ENCODE peak calls at places on chromosomes 2 and 18, in five cellular contexts. U, M, J, H and B are unnamed samples.

GRCh38 chr2:157466764-157467163 is 22.9 kb upstream of the CYTIP start:
- DNase-seq in U (no peak), M (no peak), J (no peak), H (no peak), B (no peak)

GRCh38 chr2:147416099-147416498 is 428.7 kb upstream of the ACVR2A start:
- DNase-seq in U (no peak), M (no peak), J (no peak), H (no peak), B (no peak)

GRCh38 chr18:56576826-56577573 is 61.4 kb downstream of the TXNL1 start:
- DNase-seq in U (no peak), M (no peak), J (peak), H (no peak), B (peak)

GRCh38 chr2:46893231-46893943 is 22.2 kb downstream of the MCFD2 start:
- DNase-seq in U (no peak), M (no peak), J (peak), H (no peak), B (no peak)

GRCh38 chr2:232073031-232073430 is 111.5 kb downstream of the DIS3L2 start:
- DNase-seq in U (no peak), M (no peak), J (no peak), H (no peak), B (no peak)

GRCh38 chr18:13611616-13612110 is 114.7 kb downstream of the FAM210A start:
- DNase-seq in U (peak), M (peak), J (peak), H (no peak), B (peak)

GRCh38 chr2:105755895-105756294 is 11.2 kb downstream of the NCK2 start:
- DNase-seq in U (no peak), M (no peak), J (no peak), H (no peak), B (no peak)

GRCh38 chr2:74399785-74400184 is 19.7 kb upstream of the DCTN1 start:
- DNase-seq in U (no peak), M (no peak), J (peak), H (no peak), B (peak)

GRCh38 chr2:190759749-190760213 is 110.9 kb downstream of the NAB1 start:
- DNase-seq in U (no peak), M (no peak), J (peak), H (no peak), B (no peak)

GRCh38 chr2:151097118-151097517 is 164.5 kb downstream of the RBM43 start:
- DNase-seq in U (no peak), M (no peak), J (peak), H (no peak), B (no peak)

GRCh38 chr2:170813611-170814550 is 2.8 kb upstream of the GAD1 start:
- DNase-seq in U (peak), M (peak), J (peak), H (peak), B (peak)

GRCh38 chr2:604826-605524 is 72.2 kb downstream of the TMEM18 start:
- DNase-seq in U (no peak), M (no peak), J (no peak), H (no peak), B (peak)

GRCh38 chr2:160305081-160305750 is 105.1 kb upstream of the ITGB6 start:
- DNase-seq in U (no peak), M (no peak), J (peak), H (no peak), B (no peak)

GRCh38 chr2:36562245-36562644 is 35.7 kb downstream of the FEZ2 start:
- DNase-seq in U (no peak), M (no peak), J (peak), H (no peak), B (peak)

GRCh38 chr2:37583402-37583801 is 88.0 kb downstream of the CDC42EP3 start:
- DNase-seq in U (no peak), M (no peak), J (no peak), H (no peak), B (no peak)

GRCh38 chr2:201260302-201260800 is at the start of gene CASP8:
- DNase-seq in U (no peak), M (no peak), J (peak), H (no peak), B (peak)

GRCh38 chr18:9806905-9807304 is 78.9 kb upstream of the TXNDC2 start:
- DNase-seq in U (no peak), M (no peak), J (no peak), H (no peak), B (no peak)

GRCh38 chr2:172823451-172823850 is 87.8 kb downstream of the RAPGEF4 start:
- DNase-seq in U (no peak), M (no peak), J (no peak), H (no peak), B (no peak)

GRCh38 chr2:40160730-40161129 is 291.2 kb downstream of the SLC8A1 start:
- DNase-seq in U (no peak), M (no peak), J (peak), H (no peak), B (no peak)

GRCh38 chr2:44671896-44672295 is 269.6 kb upstream of the SIX3 start:
- DNase-seq in U (no peak), M (no peak), J (no peak), H (no peak), B (no peak)

GRCh38 chr2:118387509-118387908 is 299.2 kb downstream of the INSIG2 start:
- DNase-seq in U (no peak), M (no peak), J (peak), H (no peak), B (no peak)

GRCh38 chr2:96353032-96353561 is 17.5 kb downstream of the NCAPH start:
- DNase-seq in U (no peak), M (no peak), J (no peak), H (no peak), B (no peak)

GRCh38 chr2:101718993-101719571 is 21.6 kb downstream of the MAP4K4 start:
- DNase-seq in U (no peak), M (no peak), J (peak), H (no peak), B (no peak)

GRCh38 chr2:29228276-29228675 is 113.1 kb downstream of the CLIP4 start:
- DNase-seq in U (no peak), M (no peak), J (peak), H (no peak), B (peak)

GRCh38 chr2:2706306-2706705 is 375.2 kb upstream of the MYT1L start:
- DNase-seq in U (no peak), M (no peak), J (no peak), H (no peak), B (no peak)

GRCh38 chr18:68822926-68823325 is 25.0 kb downstream of the CCDC102B start:
- DNase-seq in U (no peak), M (no peak), J (no peak), H (no peak), B (peak)

GRCh38 chr18:6943143-6943542 is 174.5 kb downstream of the LAMA1 start:
- DNase-seq in U (no peak), M (no peak), J (no peak), H (no peak), B (no peak)

GRCh38 chr2:191244350-191244749 is 854 bp upstream of the MYO1B start:
- DNase-seq in U (no peak), M (no peak), J (no peak), H (no peak), B (no peak)

GRCh38 chr2:182631299-182631698 is 84.8 kb upstream of the DNAJC10 start:
- DNase-seq in U (no peak), M (no peak), J (no peak), H (no peak), B (no peak)

GRCh38 chr18:3524706-3525105 is 74.7 kb downstream of the TGIF1 start:
- DNase-seq in U (no peak), M (no peak), J (no peak), H (no peak), B (no peak)

GRCh38 chr18:79513381-79514081 is 117.8 kb downstream of the NFATC1 start:
- DNase-seq in U (no peak), M (peak), J (no peak), H (no peak), B (no peak)

GRCh38 chr18:48673456-48674197 is 134.8 kb downstream of the CTIF start:
- DNase-seq in U (no peak), M (no peak), J (peak), H (no peak), B (no peak)

GRCh38 chr2:767440-767839 is 90.2 kb upstream of the TMEM18 start:
- DNase-seq in U (no peak), M (no peak), J (no peak), H (no peak), B (no peak)

DNA sequence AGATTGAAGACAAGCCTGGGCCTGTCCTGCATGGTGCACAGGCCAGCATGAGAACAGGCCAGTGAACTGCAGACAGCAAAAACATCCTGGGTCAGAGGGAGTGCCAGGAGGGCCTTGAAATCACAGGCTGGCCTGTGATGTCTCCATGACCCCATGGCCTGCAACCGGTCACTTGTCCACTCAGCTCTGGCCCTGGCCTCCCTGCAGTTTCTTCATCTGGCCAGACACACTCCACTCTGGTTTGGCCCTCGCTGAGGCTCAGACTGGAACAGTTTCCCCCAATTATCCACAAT is 12.6 kb downstream of the CYRIA start:
- DNase-seq in U (no peak), M (no peak), J (no peak), H (no peak), B (no peak)
- H2BK120ac ChIP-seq in U (no peak), M (no peak), J (peak), H (no peak), B (no peak)

DNA sequence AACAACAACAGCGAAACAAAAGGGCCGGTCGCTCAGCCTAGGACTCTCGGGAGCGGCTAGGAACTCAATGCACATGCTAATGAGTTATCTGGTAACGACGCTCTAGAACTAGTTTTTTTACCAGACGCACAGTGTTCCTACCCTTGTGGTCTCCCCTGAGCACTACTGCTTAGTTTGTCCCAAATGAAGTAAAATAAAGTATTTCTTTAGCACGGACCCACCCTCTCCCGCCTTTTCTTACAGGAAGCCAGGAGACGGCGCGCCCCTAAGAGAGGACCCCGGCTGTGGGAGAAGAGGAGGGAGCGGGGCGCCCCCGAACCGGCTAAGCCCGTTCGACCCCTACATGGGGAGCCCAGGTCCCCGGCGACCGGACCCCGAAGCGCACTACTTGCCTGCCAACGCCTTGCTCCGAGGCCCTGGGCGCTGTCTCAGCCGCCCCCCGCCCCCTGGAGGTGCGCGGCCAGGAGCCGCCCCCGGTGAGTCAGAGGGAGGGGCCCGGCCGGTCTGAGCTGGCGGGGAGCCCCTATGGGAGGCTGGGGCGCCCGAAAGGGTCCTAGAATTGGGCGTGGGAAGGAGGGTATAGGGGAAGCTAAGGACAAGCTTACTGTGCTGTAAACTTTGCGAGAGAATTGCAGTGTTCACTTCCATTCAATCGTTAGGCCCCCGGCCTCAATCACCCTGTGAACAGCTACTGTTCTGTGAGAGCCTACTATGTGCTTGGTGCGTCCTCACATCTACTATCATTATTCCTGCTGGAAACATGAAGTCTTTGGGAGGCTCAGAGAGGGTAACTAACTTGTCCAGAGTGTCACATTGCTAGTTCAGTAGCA is 3.6 kb upstream of the CAPG start:
- DNase-seq in U (no peak), M (no peak), J (peak), H (peak), B (peak)
- H2BK120ac ChIP-seq in U (no peak), M (no peak), J (peak), H (peak), B (no peak)

GRCh38 chr2:237182422-237183123 is 96.9 kb downstream of the COPS8 start:
- DNase-seq in U (no peak), M (no peak), J (no peak), H (no peak), B (no peak)
- H2BK120ac ChIP-seq in U (no peak), M (no peak), J (peak), H (no peak), B (no peak)

DNA sequence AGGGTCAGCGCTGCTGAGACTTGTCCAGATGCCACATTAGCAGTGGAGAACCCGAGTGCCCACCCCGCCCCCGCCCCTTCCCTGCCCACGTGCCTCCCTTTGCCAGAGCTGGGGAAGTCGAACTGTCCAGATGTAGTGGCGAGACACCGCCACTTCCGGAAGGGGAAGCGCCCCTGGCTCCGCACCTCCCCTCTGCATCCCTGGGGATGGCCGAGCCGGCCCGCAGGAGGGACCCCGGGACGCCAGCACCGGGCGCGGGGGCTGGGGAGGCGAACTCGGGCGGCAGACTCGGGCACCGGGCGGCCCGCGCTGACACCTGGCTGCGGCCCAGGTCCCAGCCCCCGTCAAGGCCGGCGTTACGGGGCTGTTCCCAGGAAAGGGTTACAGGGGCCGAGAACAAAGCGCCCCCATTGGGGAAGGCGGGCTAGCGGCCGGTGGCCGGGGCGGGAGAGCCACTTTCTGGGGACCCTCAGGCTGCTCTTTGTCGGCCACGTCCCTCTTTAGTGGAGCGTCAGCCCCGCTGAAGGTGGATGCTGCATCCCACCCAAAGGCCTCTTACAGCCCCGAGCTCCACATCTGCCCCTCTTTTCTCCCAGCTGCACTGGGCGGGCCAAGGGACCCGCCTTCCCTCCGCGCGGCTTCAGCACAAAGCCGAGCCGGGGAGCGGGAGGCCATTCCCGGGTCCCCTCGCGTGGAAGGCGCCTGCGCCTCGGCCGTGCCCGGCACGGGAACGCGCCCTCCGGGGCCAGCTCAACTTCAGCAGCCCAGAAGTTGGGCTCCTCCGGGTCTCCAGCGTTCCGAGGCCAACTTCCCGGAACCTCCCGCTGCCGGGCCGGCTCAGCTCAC is 1.4 kb downstream of the SDC1 start:
- DNase-seq in U (peak), M (peak), J (peak), H (peak), B (peak)
- H2BK120ac ChIP-seq in U (peak), M (no peak), J (peak), H (no peak), B (peak)

GRCh38 chr2:204542967-204543608 is 2.2 kb upstream of the PARD3B start:
- DNase-seq in U (no peak), M (no peak), J (no peak), H (no peak), B (no peak)

GRCh38 chr2:204550738-204551137 is 5.5 kb downstream of the PARD3B start:
- DNase-seq in U (no peak), M (no peak), J (peak), H (no peak), B (peak)

GRCh38 chr2:204545861-204546773 is 842 bp downstream of the PARD3B start:
- DNase-seq in U (no peak), M (peak), J (no peak), H (no peak), B (peak)

GRCh38 chr2:204541637-204542036 is 3.6 kb upstream of the PARD3B start:
- DNase-seq in U (no peak), M (no peak), J (no peak), H (no peak), B (no peak)

DNA sequence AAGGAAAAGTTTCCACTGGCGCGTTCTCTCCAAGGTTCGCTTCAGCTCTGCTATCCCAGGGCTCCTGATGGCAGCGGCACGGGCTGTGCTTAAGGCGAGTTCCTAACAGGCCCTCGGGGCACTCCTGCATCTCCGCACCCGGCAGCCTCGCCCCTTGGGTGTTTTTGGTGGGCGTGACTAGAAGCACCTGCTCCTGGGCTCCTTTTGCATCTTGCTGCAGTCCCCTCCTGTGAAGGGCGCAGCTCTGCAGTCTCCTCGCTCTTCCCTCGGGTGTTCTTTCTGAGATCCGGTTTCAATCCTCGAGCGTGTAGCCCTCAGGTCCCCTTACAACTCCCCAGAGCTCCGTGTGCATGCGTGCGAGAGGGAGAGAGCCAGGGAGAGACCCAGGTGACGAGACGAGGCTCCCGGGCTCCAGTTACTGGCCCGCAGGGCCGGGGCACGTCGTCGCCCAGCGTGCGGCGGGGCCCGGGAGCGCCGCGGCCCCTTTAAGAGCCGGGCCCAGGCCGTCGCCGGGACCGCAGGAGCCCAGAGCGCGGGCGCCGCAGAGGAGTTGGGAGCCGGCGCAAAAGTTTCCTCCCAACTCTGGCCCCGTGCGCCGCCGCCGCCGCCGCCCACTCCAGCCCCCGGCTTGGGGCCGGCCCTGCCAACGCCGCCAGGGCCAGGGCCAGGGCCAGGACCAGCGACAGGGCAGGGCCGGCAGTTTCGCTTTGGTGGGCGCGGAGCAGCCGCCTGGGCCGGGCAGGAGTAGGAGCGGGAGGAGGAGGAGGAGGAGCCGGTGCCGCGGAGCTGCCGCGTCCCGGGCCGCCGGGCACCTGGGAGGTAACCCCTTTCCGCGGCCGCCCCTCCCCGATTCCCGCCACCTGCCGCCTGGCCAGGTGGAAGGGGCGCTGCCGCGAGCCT is at the start of gene PARD3B:
- DNase-seq in U (peak), M (peak), J (peak), H (peak), B (peak)
- H2BK120ac ChIP-seq in U (peak), M (no peak), J (peak), H (no peak), B (no peak)

GRCh38 chr2:67341012-67341318 is 56.2 kb upstream of the ETAA1 start:
- DNase-seq in U (no peak), M (no peak), J (no peak), H (no peak), B (no peak)

GRCh38 chr2:67338601-67339233 is 58.4 kb upstream of the ETAA1 start:
- DNase-seq in U (no peak), M (peak), J (no peak), H (no peak), B (no peak)

GRCh38 chr2:67339234-67339885 is 57.8 kb upstream of the ETAA1 start:
- DNase-seq in U (no peak), M (no peak), J (no peak), H (no peak), B (no peak)

GRCh38 chr2:67341336-67341735 is 55.8 kb upstream of the ETAA1 start:
- DNase-seq in U (no peak), M (no peak), J (no peak), H (no peak), B (no peak)

GRCh38 chr2:67340118-67341011 is 56.8 kb upstream of the ETAA1 start:
- DNase-seq in U (no peak), M (peak), J (no peak), H (peak), B (no peak)
- H2BK120ac ChIP-seq in U (no peak), M (no peak), J (no peak), H (no peak), B (no peak)

DNA sequence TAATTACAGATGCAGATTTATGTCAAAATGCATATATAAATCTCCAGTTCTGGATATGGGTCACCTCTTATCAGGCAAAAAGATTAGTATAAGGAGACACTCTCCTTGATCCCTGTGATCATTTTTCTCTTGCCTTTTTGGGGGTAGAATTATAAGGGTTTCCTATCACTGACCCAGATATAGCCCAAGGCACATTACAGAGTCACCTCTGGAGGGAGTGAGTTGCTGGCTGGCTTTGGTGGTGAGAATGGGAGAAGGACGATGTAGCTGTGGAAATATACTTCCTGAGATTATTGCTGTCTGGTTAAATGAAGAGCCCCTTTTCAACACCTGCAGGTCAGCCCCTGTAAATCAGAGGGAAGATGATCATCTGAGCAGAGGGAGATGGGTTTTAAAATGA is 418.7 kb downstream of the MTX2 start:
- DNase-seq in U (no peak), M (no peak), J (no peak), H (no peak), B (no peak)
- H2BK120ac ChIP-seq in U (no peak), M (no peak), J (no peak), H (no peak), B (no peak)

GRCh38 chr2:149872041-149872440 is 284.5 kb upstream of the MMADHC start:
- DNase-seq in U (no peak), M (no peak), J (no peak), H (no peak), B (no peak)
- H2BK120ac ChIP-seq in U (no peak), M (no peak), J (no peak), H (no peak), B (no peak)